ENCODE peak calls at places on chromosomes 11 and 22, in four cellular contexts. Z is naive thymus-derived CD4-positive, alpha-beta T cell; P is esophagus squamous epithelium; D is tibial nerve. G is an unnamed sample. For H3K4me1 and H3K27me3, the result is how much of the 10 kb centered on the place peaks cover.

GRCh38 chr11:67045314-67045713 is 11.3 kb upstream of the RHOD start:
- DNase-seq in P (no peak), Z (no peak), D (no peak), G (no peak)

GRCh38 chr11:19345848-19346681 is 105.3 kb upstream of the E2F8 start:
- DNase-seq in D (no peak), P (no peak), Z (no peak), G (no peak)

GRCh38 chr22:38305481-38306448 is 11.5 kb downstream of the CSNK1E start:
- DNase-seq in P (no peak), Z (no peak), D (no peak), G (no peak)

GRCh38 chr11:65616575-65617001 is 1.0 kb downstream of the PCNX3 start:
- DNase-seq in Z (no peak), P (no peak), D (no peak), G (no peak)

GRCh38 chr22:22064580-22064979 is 82.0 kb upstream of the TOP3B start:
- DNase-seq in P (no peak), D (no peak), Z (no peak), G (no peak)

GRCh38 chr11:68545796-68546195 is 85.2 kb downstream of the PPP6R3 start:
- DNase-seq in P (no peak), Z (no peak), D (no peak), G (no peak)

GRCh38 chr11:12415567-12415966 is 38.2 kb downstream of the PARVA start:
- DNase-seq in Z (no peak), D (no peak), P (no peak), G (no peak)

GRCh38 chr11:64314146-64314804 is 3.1 kb downstream of the TRMT112 start:
- DNase-seq in D (no peak), P (no peak), Z (no peak), G (no peak)

GRCh38 chr11:96154802-96155520 is 188.0 kb downstream of the MAML2 start:
- DNase-seq in Z (no peak), D (no peak), P (no peak), G (no peak)

GRCh38 chr11:34345012-34345804 is 12.6 kb downstream of the ABTB2 start:
- DNase-seq in D (peak), Z (no peak), P (no peak), G (no peak)

GRCh38 chr11:36388086-36388485 is 92.0 kb downstream of the PRR5L start:
- DNase-seq in Z (no peak), P (no peak), D (no peak), G (no peak)

GRCh38 chr22:17794726-17795125 is 20.5 kb upstream of the BID start:
- DNase-seq in P (no peak), Z (no peak), D (no peak), G (no peak)

GRCh38 chr11:114059278-114059983 is at the start of gene ZBTB16:
- DNase-seq in P (no peak), Z (peak), D (peak), G (no peak)

GRCh38 chr11:126573325-126574076 is 218.0 kb downstream of the ST3GAL4 start:
- DNase-seq in D (no peak), P (no peak), Z (no peak), G (no peak)

GRCh38 chr11:94583213-94583884 is 16.2 kb downstream of the PIWIL4 start:
- DNase-seq in D (no peak), Z (no peak), P (no peak), G (no peak)

GRCh38 chr11:79419120-79419519 is 21.7 kb downstream of the TENM4 start:
- DNase-seq in Z (no peak), D (no peak), P (no peak), G (peak)

GRCh38 chr22:47547239-47547661 is 784.8 kb downstream of the TBC1D22A start:
- DNase-seq in Z (no peak), D (no peak), P (no peak), G (no peak)

GRCh38 chr22:29621761-29622526 is 18.5 kb downstream of the NF2 start:
- DNase-seq in P (no peak), Z (no peak), D (no peak), G (peak)

GRCh38 chr11:34192481-34193401 is 87.3 kb downstream of the NAT10 start:
- DNase-seq in Z (no peak), D (peak), P (no peak), G (no peak)

GRCh38 chr11:47631473-47631872 is 10.9 kb downstream of the MTCH2 start:
- DNase-seq in D (no peak), Z (no peak), P (no peak), G (no peak)

GRCh38 chr11:132943737-132944556 is 588.4 kb downstream of the OPCML start:
- DNase-seq in P (no peak), Z (no peak), D (no peak), G (no peak)

GRCh38 chr11:93236741-93237675 is 39.2 kb upstream of the SLC36A4 start:
- DNase-seq in Z (peak), P (no peak), D (peak), G (no peak)

GRCh38 chr11:23789200-23789853 is 707.5 kb upstream of the LUZP2 start:
- DNase-seq in D (no peak), Z (no peak), P (no peak), G (no peak)

GRCh38 chr11:58316142-58316541 is 42.7 kb downstream of the OR5B17 start:
- DNase-seq in Z (no peak), P (no peak), D (no peak), G (no peak)

GRCh38 chr22:20131593-20131855 is at the start of gene ZDHHC8:
- DNase-seq in Z (peak), P (no peak), D (no peak), G (no peak)

GRCh38 chr11:117535870-117536411 is 208.3 kb downstream of the CEP164 start:
- DNase-seq in D (no peak), Z (no peak), P (no peak), G (no peak)

GRCh38 chr11:26078217-26078821 is 253.6 kb upstream of the ANO3 start:
- DNase-seq in D (no peak), Z (no peak), P (no peak), G (no peak)

GRCh38 chr11:117226388-117227385 is 5.2 kb downstream of the PCSK7 start:
- DNase-seq in D (no peak), P (no peak), Z (peak), G (peak)

GRCh38 chr11:6635082-6635932 is 16.1 kb upstream of the TPP1 start:
- DNase-seq in D (peak), P (no peak), Z (no peak), G (no peak)

DNA sequence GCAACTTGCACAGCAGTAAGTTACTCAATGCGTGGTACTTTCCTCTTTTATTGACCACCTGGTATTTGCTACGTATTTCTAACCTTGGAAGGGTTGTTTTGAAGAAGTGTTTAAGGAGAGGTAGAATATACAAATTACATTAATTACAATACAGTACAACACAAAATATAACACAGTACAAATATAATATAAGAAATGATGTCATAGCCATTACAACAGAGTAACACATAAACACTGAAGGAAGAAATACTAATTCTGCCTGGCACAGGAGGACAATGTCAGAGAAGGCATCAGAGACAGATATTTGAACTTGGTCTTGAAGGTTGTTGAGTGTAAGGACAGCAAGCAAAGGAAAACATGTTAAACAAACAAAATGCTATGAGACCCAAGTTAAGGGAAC is 25.6 kb downstream of the PAK1 start:
- DNase-seq in D (no peak), Z (no peak), P (no peak), G (no peak)
- H3K4me1 ChIP-seq in D (under half), Z (under half), P (under half), G (under half)

GRCh38 chr11:84924290-84924689 is 702.9 kb downstream of the DLG2 start:
- DNase-seq in D (no peak), P (no peak), Z (no peak), G (no peak)
- H3K27me3 ChIP-seq in D (under half), P (under half), Z (under half), G (under half)

DNA sequence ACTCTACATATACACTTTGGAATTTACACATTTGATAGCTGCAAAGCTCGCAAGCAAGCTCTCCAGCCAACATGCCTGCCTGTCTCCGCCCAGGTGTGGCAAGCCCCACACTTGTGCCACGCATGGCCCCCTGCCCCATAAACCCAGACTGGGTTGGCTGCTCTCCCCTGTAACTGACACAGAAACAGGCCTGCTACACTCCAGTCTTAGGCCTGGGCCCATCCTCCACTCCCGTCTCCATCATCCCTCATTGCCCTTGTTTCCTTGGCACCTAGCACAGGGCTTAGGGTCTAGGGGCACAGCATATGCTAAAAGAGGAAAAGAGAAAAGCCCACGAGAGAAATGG is 41.4 kb downstream of the PACSIN2 start:
- DNase-seq in P (no peak), Z (no peak), D (no peak), G (no peak)
- H3K4me1 ChIP-seq in P (half or more), Z (under half), D (half or more), G (under half)

DNA sequence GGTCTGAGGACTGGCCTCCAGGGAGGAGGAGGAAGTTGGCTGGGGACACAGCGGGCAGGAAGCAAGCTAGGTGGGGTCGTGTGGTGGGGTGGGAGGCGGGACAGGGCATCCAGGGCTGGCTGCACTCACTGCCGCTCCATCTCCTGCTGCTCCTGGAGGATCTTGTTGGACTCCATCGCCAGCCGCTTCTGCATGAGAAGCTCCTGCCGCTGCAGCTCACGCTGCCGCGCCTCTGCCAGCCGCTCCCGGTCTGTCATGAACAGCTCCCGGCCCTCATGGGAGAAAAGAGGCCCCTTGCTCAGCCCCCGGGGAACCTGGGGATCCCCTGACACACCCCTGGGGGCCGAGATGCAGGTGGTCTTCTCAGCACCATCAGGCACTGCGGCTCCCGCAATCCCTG is 21.6 kb downstream of the USH1C start:
- DNase-seq in D (no peak), Z (no peak), P (no peak), G (no peak)
- H3K27me3 ChIP-seq in D (under half), Z (under half), P (under half), G (under half)

GRCh38 chr11:27390318-27390958 is 27.4 kb upstream of the CCDC34 start:
- DNase-seq in D (no peak), Z (no peak), P (no peak), G (no peak)
- H3K4me1 ChIP-seq in D (under half), Z (under half), P (half or more), G (half or more)

DNA sequence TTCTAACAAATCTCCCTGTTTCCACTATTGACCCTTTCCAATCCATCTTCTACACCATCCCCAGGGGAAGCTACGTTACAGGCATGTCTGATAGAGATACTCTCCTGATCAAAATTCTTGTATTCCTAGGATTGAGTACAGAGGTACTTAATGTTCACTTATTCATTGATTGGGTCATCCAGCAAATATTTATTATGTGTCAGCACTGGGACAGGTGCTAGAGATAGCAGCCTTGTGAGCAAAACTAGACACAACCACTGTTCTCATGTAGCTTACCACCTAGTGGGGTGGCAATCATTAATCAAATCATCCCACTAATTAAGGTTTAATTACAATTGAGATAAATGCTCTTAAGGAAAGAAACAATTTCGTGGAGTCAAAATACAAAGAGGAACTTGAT is 9.4 kb upstream of the RTCB start:
- DNase-seq in P (no peak), D (no peak), Z (no peak), G (no peak)
- H3K27me3 ChIP-seq in P (under half), D (under half), Z (under half), G (under half)

G was measured in Panc1.